ENCODE peak calls at places on chromosomes 7 and 10, in nine cellular contexts. C is A549, G is NB4, T is osteoblast, O is neural progenitor cell, J is mucosa of descending colon, H is heart right ventricle, Y is astrocyte of the spinal cord, L is epithelial cell of proximal tubule. B is an unnamed sample.
A peak's percentile ranks its signal among the peaks of the same experiment; 100 is the strongest.

GRCh38 chr7:43220250-43220649 is 107.8 kb downstream of the HECW1 start:
- DNase-seq in C (no peak), G (no peak), T (peak; percentile 91), O (no peak), J (no peak), H (no peak), Y (peak; percentile 81), L (no peak), B (no peak)

GRCh38 chr7:96734343-96734742 is 24.7 kb upstream of the SEM1 start:
- DNase-seq in C (no peak), G (no peak), T (no peak), O (no peak), J (no peak), H (no peak), Y (no peak), L (no peak), B (no peak)

GRCh38 chr7:120691915-120692314 is 166.0 kb downstream of the TSPAN12 start:
- DNase-seq in C (no peak), G (no peak), T (no peak), O (no peak), J (no peak), H (no peak), Y (no peak), L (no peak), B (no peak)

GRCh38 chr7:18189495-18190126 is 162.0 kb upstream of the PRPS1L1 start:
- DNase-seq in C (no peak), G (no peak), T (no peak), O (no peak), J (no peak), H (no peak), Y (no peak), L (no peak), B (no peak)

GRCh38 chr7:15692621-15693020 is 6.1 kb upstream of the MEOX2 start:
- DNase-seq in C (no peak), G (no peak), T (no peak), O (no peak), J (no peak), H (no peak), Y (no peak), L (no peak), B (no peak)

GRCh38 chr7:156474241-156474743 is 166.3 kb upstream of the RNF32 start:
- DNase-seq in C (peak; percentile 25), G (peak; percentile 96), T (peak; percentile 87), O (no peak), J (no peak), H (no peak), Y (peak; percentile 82), L (peak; percentile 93), B (no peak)

GRCh38 chr10:24444337-24444736 is 235.4 kb downstream of the KIAA1217 start:
- DNase-seq in C (no peak), G (peak; percentile 62), T (no peak), O (no peak), J (no peak), H (no peak), Y (peak; percentile 93), L (no peak), B (no peak)

GRCh38 chr7:391961-392524 is 102.1 kb downstream of the FOXL3 start:
- DNase-seq in C (no peak), G (no peak), T (peak; percentile 65), O (no peak), J (no peak), H (no peak), Y (no peak), L (no peak), B (peak; percentile 20)

GRCh38 chr7:17422966-17423365 is 124.5 kb downstream of the AHR start:
- DNase-seq in C (no peak), G (no peak), T (no peak), O (no peak), J (no peak), H (no peak), Y (peak; percentile 83), L (no peak), B (no peak)

GRCh38 chr7:82755705-82756551 is 312.4 kb upstream of the CACNA2D1 start:
- DNase-seq in C (no peak), G (no peak), T (peak; percentile 4), O (no peak), J (no peak), H (no peak), Y (peak; percentile 47), L (no peak), B (no peak)

GRCh38 chr10:74926791-74927585 is 100.6 kb downstream of the KAT6B start:
- DNase-seq in C (no peak), G (no peak), T (no peak), O (no peak), J (no peak), H (no peak), Y (no peak), L (no peak), B (no peak)

GRCh38 chr7:26843696-26844095 is 20.7 kb downstream of the SKAP2 start:
- DNase-seq in C (peak; percentile 55), G (peak; percentile 42), T (no peak), O (peak; percentile 13), J (no peak), H (no peak), Y (peak; percentile 46), L (no peak), B (no peak)

GRCh38 chr10:1674501-1674900 is 62.8 kb downstream of the ADARB2 start:
- DNase-seq in C (no peak), G (no peak), T (no peak), O (no peak), J (no peak), H (no peak), Y (no peak), L (no peak), B (no peak)

GRCh38 chr10:99593312-99593711 is 26.9 kb downstream of the SLC25A28 start:
- DNase-seq in C (peak; percentile 25), G (no peak), T (no peak), O (no peak), J (peak; percentile 77), H (no peak), Y (no peak), L (peak; percentile 18), B (no peak)

GRCh38 chr7:51123322-51124021 is 193.1 kb downstream of the COBL start:
- DNase-seq in C (peak; percentile 72), G (peak; percentile 41), T (peak; percentile 98), O (no peak), J (no peak), H (no peak), Y (peak; percentile 76), L (peak; percentile 95), B (no peak)

GRCh38 chr10:50260791-50261281 is 9.5 kb upstream of the ASAH2 start:
- DNase-seq in C (no peak), G (peak; percentile 66), T (no peak), O (no peak), J (no peak), H (no peak), Y (no peak), L (peak; percentile 6), B (no peak)

GRCh38 chr10:103845983-103846382 is 9.4 kb downstream of the SH3PXD2A start:
- DNase-seq in C (no peak), G (peak; percentile 54), T (no peak), O (no peak), J (peak; percentile 77), H (no peak), Y (no peak), L (no peak), B (no peak)

DNA sequence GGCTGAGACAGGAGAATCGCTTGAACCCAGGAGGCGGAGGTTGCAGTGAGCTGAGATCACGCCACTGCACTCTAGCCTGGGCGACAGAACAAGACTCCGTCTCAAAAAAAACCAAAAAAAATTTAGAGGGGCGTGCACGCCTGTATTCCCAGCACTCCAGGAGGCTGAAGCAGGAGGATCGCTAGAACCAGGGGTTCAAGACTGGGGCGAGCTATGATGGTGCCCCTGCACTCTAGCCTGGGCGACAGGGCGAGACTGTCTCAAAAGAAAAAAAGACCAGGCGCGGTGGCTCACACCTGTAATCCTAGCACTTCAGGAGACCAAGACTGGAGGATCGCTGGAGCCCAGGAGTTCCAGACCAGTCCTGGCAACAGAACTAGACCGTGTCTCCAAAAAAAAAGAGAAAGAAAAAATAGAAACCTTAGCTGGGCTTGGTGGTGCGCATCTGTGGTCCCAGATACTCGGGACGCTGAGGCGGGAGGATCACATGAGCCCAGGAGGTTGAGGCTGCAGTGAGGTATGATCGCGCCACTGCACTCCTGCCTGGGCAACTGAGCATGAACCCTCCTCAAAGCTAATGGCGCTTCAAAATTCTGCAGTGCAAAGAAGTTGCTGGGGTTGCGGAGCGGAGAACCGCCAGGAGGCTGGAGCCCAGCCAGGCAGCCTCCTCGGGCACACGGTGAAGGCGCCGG is 382 bp upstream of the MBLAC1 start:
- DNase-seq in C (no peak), G (no peak), T (no peak), O (no peak), J (peak; percentile 61), H (no peak), Y (no peak), L (peak; percentile 19), B (no peak)
- TF ChIP-seq CTCF in C (no peak), G (no peak), T (no peak), O (no peak), J (no peak), H (no peak), Y (no peak), L (peak; percentile 7), B (no peak)

GRCh38 chr10:120600871-120601644 is 144.0 kb downstream of the PLPP4 start:
- DNase-seq in C (no peak), G (peak; percentile 22), T (no peak), O (peak; percentile 66), J (no peak), H (no peak), Y (peak; percentile 54), L (no peak), B (peak; percentile 50)
- TF ChIP-seq CTCF in C (no peak), G (peak; percentile 51), T (peak; percentile 23), O (peak; percentile 62), J (no peak), H (no peak), Y (peak; percentile 64), L (peak; percentile 68), B (peak; percentile 33)

GRCh38 chr10:87816163-87816841 is 1.7 kb downstream of the ATAD1 start:
- DNase-seq in C (no peak), G (peak; percentile 25), T (no peak), O (no peak), J (no peak), H (no peak), Y (no peak), L (no peak), B (no peak)
- TF ChIP-seq CTCF in C (no peak), G (no peak), T (peak; percentile 26), O (peak; percentile 28), J (no peak), H (peak; percentile 16), Y (no peak), L (no peak), B (peak; percentile 14)

DNA sequence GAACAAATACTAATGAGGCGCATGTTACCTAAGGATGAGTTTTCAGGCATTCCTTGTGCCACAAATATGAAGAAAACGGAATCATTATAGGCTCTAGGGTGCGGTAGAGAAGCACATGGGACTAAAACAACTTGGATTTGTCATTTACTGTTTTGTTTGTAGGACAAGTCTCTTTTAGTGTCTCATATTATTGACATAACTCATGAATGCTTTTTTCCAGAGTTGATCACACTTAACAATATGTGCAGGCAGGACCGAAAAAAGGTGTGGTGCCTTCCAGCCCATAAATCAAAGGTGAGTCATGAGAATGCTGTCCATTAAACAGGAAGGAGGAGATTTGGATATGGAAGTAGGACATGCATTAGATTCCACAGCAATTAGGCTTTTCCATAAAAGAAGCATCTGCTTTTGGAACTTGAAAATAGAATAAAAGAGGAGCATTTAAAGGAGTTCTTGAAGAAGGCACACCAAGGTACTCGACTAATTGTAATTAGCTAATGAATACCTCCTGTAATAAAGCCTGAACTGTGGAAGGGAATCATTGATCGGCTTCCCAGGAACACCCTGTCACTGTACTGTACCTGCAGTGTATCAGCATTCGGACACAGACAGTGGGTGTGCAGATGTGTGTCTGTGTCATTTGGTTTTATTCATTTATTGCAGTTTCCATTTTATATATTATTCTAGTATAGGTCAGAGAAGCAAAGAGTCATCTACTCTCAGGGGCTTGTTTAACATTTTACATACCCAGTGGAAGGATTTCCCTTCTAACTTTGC is 119.7 kb upstream of the KLF14 start:
- DNase-seq in C (peak; percentile 86), G (no peak), T (no peak), O (no peak), J (no peak), H (no peak), Y (no peak), L (no peak), B (no peak)
- TF ChIP-seq CTCF in C (no peak), G (no peak), T (no peak), O (no peak), J (no peak), H (no peak), Y (no peak), L (no peak), B (no peak)